ENCODE peak calls at places on chromosome 11, in ten cellular contexts. One of them, this sample, is unnamed.
A peak's percentile ranks its signal among the peaks of the same experiment; 100 is the strongest.

GRCh38 chr11:61480936-61481335 is 27.6 kb upstream of the LRRC10B start:
- DNase-seq in fibroblast of lung: peak; percentile 30
- DNase-seq in cardiac muscle cell: peak; percentile 89
- DNase-seq in right lobe of liver: no peak
- DNase-seq in vagina: no peak
- DNase-seq in body of pancreas: peak; percentile 34
- DNase-seq in neural progenitor cell: peak; percentile 97
- DNase-seq in kidney epithelial cell: no peak
- DNase-seq in tibial nerve: no peak
- DNase-seq in hepatocyte: peak; percentile 70
- DNase-seq in this sample: peak; percentile 34

GRCh38 chr11:76944225-76944624 is 83.5 kb downstream of the ACER3 start:
- DNase-seq in fibroblast of lung: no peak
- DNase-seq in cardiac muscle cell: no peak
- DNase-seq in right lobe of liver: no peak
- DNase-seq in vagina: no peak
- DNase-seq in body of pancreas: no peak
- DNase-seq in neural progenitor cell: no peak
- DNase-seq in kidney epithelial cell: no peak
- DNase-seq in tibial nerve: no peak
- DNase-seq in hepatocyte: no peak
- DNase-seq in this sample: no peak

GRCh38 chr11:98099371-98099770 is 921.4 kb upstream of the CNTN5 start:
- DNase-seq in fibroblast of lung: no peak
- DNase-seq in cardiac muscle cell: no peak
- DNase-seq in right lobe of liver: no peak
- DNase-seq in vagina: no peak
- DNase-seq in body of pancreas: no peak
- DNase-seq in neural progenitor cell: no peak
- DNase-seq in kidney epithelial cell: no peak
- DNase-seq in tibial nerve: no peak
- DNase-seq in hepatocyte: no peak
- DNase-seq in this sample: no peak

GRCh38 chr11:117435296-117435695 is 107.6 kb downstream of the CEP164 start:
- DNase-seq in fibroblast of lung: no peak
- DNase-seq in cardiac muscle cell: no peak
- DNase-seq in right lobe of liver: no peak
- DNase-seq in vagina: no peak
- DNase-seq in body of pancreas: no peak
- DNase-seq in neural progenitor cell: no peak
- DNase-seq in kidney epithelial cell: no peak
- DNase-seq in tibial nerve: no peak
- DNase-seq in hepatocyte: no peak
- DNase-seq in this sample: no peak

GRCh38 chr11:44755553-44756505 is 29.1 kb downstream of the TSPAN18 start:
- DNase-seq in fibroblast of lung: no peak
- DNase-seq in cardiac muscle cell: no peak
- DNase-seq in right lobe of liver: no peak
- DNase-seq in vagina: no peak
- DNase-seq in body of pancreas: no peak
- DNase-seq in neural progenitor cell: no peak
- DNase-seq in kidney epithelial cell: no peak
- DNase-seq in tibial nerve: no peak
- DNase-seq in hepatocyte: peak; percentile 22
- DNase-seq in this sample: peak; percentile 39

GRCh38 chr11:15816270-15816871 is 540.0 kb downstream of the SOX6 start:
- DNase-seq in fibroblast of lung: peak; percentile 96
- DNase-seq in cardiac muscle cell: no peak
- DNase-seq in right lobe of liver: no peak
- DNase-seq in vagina: no peak
- DNase-seq in body of pancreas: peak; percentile 28
- DNase-seq in neural progenitor cell: no peak
- DNase-seq in kidney epithelial cell: no peak
- DNase-seq in tibial nerve: peak; percentile 41
- DNase-seq in hepatocyte: peak; percentile 24
- DNase-seq in this sample: peak; percentile 93

GRCh38 chr11:116130122-116130521 is 625.9 kb upstream of the CADM1 start:
- DNase-seq in fibroblast of lung: no peak
- DNase-seq in cardiac muscle cell: no peak
- DNase-seq in right lobe of liver: no peak
- DNase-seq in vagina: no peak
- DNase-seq in body of pancreas: no peak
- DNase-seq in neural progenitor cell: no peak
- DNase-seq in kidney epithelial cell: no peak
- DNase-seq in tibial nerve: no peak
- DNase-seq in hepatocyte: no peak
- DNase-seq in this sample: no peak

GRCh38 chr11:67484847-67485311 is 2.1 kb downstream of the AIP start:
- DNase-seq in fibroblast of lung: no peak
- DNase-seq in cardiac muscle cell: no peak
- DNase-seq in right lobe of liver: peak; percentile 50
- DNase-seq in vagina: no peak
- DNase-seq in body of pancreas: no peak
- DNase-seq in neural progenitor cell: no peak
- DNase-seq in kidney epithelial cell: no peak
- DNase-seq in tibial nerve: no peak
- DNase-seq in hepatocyte: no peak
- DNase-seq in this sample: no peak

GRCh38 chr11:84526250-84526649 is 1100.9 kb downstream of the DLG2 start:
- DNase-seq in fibroblast of lung: no peak
- DNase-seq in cardiac muscle cell: no peak
- DNase-seq in right lobe of liver: no peak
- DNase-seq in vagina: no peak
- DNase-seq in body of pancreas: no peak
- DNase-seq in neural progenitor cell: no peak
- DNase-seq in kidney epithelial cell: no peak
- DNase-seq in tibial nerve: no peak
- DNase-seq in hepatocyte: no peak
- DNase-seq in this sample: peak; percentile 2

GRCh38 chr11:45654741-45655283 is 10.6 kb downstream of the CHST1 start:
- DNase-seq in fibroblast of lung: no peak
- DNase-seq in cardiac muscle cell: no peak
- DNase-seq in right lobe of liver: no peak
- DNase-seq in vagina: no peak
- DNase-seq in body of pancreas: no peak
- DNase-seq in neural progenitor cell: no peak
- DNase-seq in kidney epithelial cell: no peak
- DNase-seq in tibial nerve: no peak
- DNase-seq in hepatocyte: no peak
- DNase-seq in this sample: no peak

GRCh38 chr11:108278954-108279353 is 56.1 kb downstream of the ATM start:
- DNase-seq in fibroblast of lung: no peak
- DNase-seq in cardiac muscle cell: peak; percentile 8
- DNase-seq in right lobe of liver: no peak
- DNase-seq in vagina: no peak
- DNase-seq in body of pancreas: no peak
- DNase-seq in neural progenitor cell: no peak
- DNase-seq in kidney epithelial cell: no peak
- DNase-seq in tibial nerve: no peak
- DNase-seq in hepatocyte: no peak
- DNase-seq in this sample: no peak

DNA sequence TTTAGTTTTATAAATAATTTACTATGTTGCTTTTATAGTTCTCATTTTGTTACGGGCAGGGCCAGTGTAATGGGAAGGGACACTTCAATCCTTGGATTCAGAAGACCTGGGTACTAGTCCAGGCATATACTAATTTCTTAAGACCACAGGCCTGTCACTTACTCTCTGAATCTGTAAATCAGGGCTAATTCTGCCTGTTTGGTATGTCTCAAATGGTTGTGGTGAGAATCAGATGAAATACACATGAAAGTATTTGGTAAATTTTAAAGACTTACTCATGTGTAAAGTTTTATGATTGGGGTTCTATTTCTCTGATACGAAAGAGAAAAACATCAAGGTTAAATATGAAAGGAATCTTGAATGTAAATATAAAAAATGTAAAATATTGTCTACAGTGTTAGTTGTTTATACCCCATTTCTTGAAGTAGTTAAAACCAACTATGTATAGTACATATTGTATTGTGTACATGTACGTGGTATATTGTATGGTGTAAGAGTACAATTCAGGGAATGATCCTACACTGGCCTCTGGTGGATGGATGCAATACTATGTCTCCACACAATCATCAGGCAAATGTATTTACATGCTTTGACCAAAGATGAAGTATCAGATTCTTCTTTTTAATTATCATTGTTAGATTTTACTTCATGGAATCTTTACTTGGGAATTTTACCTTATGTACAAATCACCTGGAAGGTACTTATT is 24.5 kb upstream of the RAG2 start:
- DNase-seq in fibroblast of lung: peak; percentile 32
- DNase-seq in cardiac muscle cell: peak; percentile 21
- DNase-seq in right lobe of liver: no peak
- DNase-seq in vagina: no peak
- DNase-seq in body of pancreas: no peak
- DNase-seq in neural progenitor cell: peak; percentile 9
- DNase-seq in kidney epithelial cell: no peak
- DNase-seq in tibial nerve: no peak
- DNase-seq in hepatocyte: peak; percentile 40
- DNase-seq in this sample: peak; percentile 56
- TF ChIP-seq CTCF in fibroblast of lung: peak; percentile 49
- TF ChIP-seq CTCF in cardiac muscle cell: peak; percentile 59
- TF ChIP-seq CTCF in right lobe of liver: peak; percentile 29
- TF ChIP-seq CTCF in vagina: no peak
- TF ChIP-seq CTCF in body of pancreas: peak; percentile 33
- TF ChIP-seq CTCF in neural progenitor cell: peak; percentile 45
- TF ChIP-seq CTCF in kidney epithelial cell: peak; percentile 49
- TF ChIP-seq CTCF in tibial nerve: no peak
- TF ChIP-seq CTCF in hepatocyte: peak; percentile 54
- TF ChIP-seq CTCF in this sample: peak; percentile 58

GRCh38 chr11:75143420-75143731 is 7.5 kb upstream of the SLCO2B1 start:
- DNase-seq in fibroblast of lung: no peak
- DNase-seq in cardiac muscle cell: no peak
- DNase-seq in right lobe of liver: no peak
- DNase-seq in vagina: no peak
- DNase-seq in body of pancreas: no peak
- DNase-seq in neural progenitor cell: no peak
- DNase-seq in kidney epithelial cell: no peak
- DNase-seq in tibial nerve: no peak
- DNase-seq in hepatocyte: no peak
- DNase-seq in this sample: no peak

GRCh38 chr11:75142714-75143419 is 8.0 kb upstream of the SLCO2B1 start:
- DNase-seq in fibroblast of lung: peak; percentile 89
- DNase-seq in cardiac muscle cell: no peak
- DNase-seq in right lobe of liver: peak; percentile 70
- DNase-seq in vagina: no peak
- DNase-seq in body of pancreas: peak; percentile 41
- DNase-seq in neural progenitor cell: no peak
- DNase-seq in kidney epithelial cell: peak; percentile 91
- DNase-seq in tibial nerve: peak; percentile 65
- DNase-seq in hepatocyte: peak; percentile 92
- DNase-seq in this sample: peak; percentile 94

GRCh38 chr11:75144716-75145014 is 6.2 kb upstream of the SLCO2B1 start:
- DNase-seq in fibroblast of lung: no peak
- DNase-seq in cardiac muscle cell: no peak
- DNase-seq in right lobe of liver: no peak
- DNase-seq in vagina: no peak
- DNase-seq in body of pancreas: no peak
- DNase-seq in neural progenitor cell: no peak
- DNase-seq in kidney epithelial cell: no peak
- DNase-seq in tibial nerve: no peak
- DNase-seq in hepatocyte: no peak
- DNase-seq in this sample: no peak

GRCh38 chr11:75141166-75141565 is 9.7 kb upstream of the SLCO2B1 start:
- DNase-seq in fibroblast of lung: no peak
- DNase-seq in cardiac muscle cell: no peak
- DNase-seq in right lobe of liver: no peak
- DNase-seq in vagina: no peak
- DNase-seq in body of pancreas: no peak
- DNase-seq in neural progenitor cell: no peak
- DNase-seq in kidney epithelial cell: no peak
- DNase-seq in tibial nerve: no peak
- DNase-seq in hepatocyte: no peak
- DNase-seq in this sample: no peak

GRCh38 chr11:75140269-75141138 is 10.4 kb upstream of the SLCO2B1 start:
- DNase-seq in fibroblast of lung: peak; percentile 26
- DNase-seq in cardiac muscle cell: peak; percentile 60
- DNase-seq in right lobe of liver: peak; percentile 77
- DNase-seq in vagina: no peak
- DNase-seq in body of pancreas: peak; percentile 82
- DNase-seq in neural progenitor cell: peak; percentile 69
- DNase-seq in kidney epithelial cell: no peak
- DNase-seq in tibial nerve: peak; percentile 76
- DNase-seq in hepatocyte: peak; percentile 75
- DNase-seq in this sample: peak; percentile 43
- H3K4me3 ChIP-seq in fibroblast of lung: no peak overlapping the region
- H3K4me3 ChIP-seq in cardiac muscle cell: no peak overlapping the region
- H3K4me3 ChIP-seq in right lobe of liver: no peak overlapping the region
- H3K4me3 ChIP-seq in vagina: no peak overlapping the region
- H3K4me3 ChIP-seq in body of pancreas: no peak overlapping the region
- H3K4me3 ChIP-seq in neural progenitor cell: no peak overlapping the region
- H3K4me3 ChIP-seq in kidney epithelial cell: no peak overlapping the region
- H3K4me3 ChIP-seq in tibial nerve: no peak overlapping the region
- H3K4me3 ChIP-seq in hepatocyte: no peak overlapping the region
- H3K4me3 ChIP-seq in this sample: no peak overlapping the region

GRCh38 chr11:892106-892505 is 18.5 kb downstream of the CHID1 start:
- DNase-seq in fibroblast of lung: no peak
- DNase-seq in cardiac muscle cell: no peak
- DNase-seq in right lobe of liver: no peak
- DNase-seq in vagina: no peak
- DNase-seq in body of pancreas: no peak
- DNase-seq in neural progenitor cell: peak; percentile 31
- DNase-seq in kidney epithelial cell: no peak
- DNase-seq in tibial nerve: no peak
- DNase-seq in hepatocyte: no peak
- DNase-seq in this sample: no peak
- TF ChIP-seq CTCF in fibroblast of lung: peak; percentile 13
- TF ChIP-seq CTCF in cardiac muscle cell: no peak
- TF ChIP-seq CTCF in right lobe of liver: no peak
- TF ChIP-seq CTCF in vagina: no peak
- TF ChIP-seq CTCF in body of pancreas: no peak
- TF ChIP-seq CTCF in neural progenitor cell: peak; percentile 16
- TF ChIP-seq CTCF in kidney epithelial cell: peak; percentile 46
- TF ChIP-seq CTCF in tibial nerve: no peak
- TF ChIP-seq CTCF in hepatocyte: peak; percentile 4
- TF ChIP-seq CTCF in this sample: no peak

DNA sequence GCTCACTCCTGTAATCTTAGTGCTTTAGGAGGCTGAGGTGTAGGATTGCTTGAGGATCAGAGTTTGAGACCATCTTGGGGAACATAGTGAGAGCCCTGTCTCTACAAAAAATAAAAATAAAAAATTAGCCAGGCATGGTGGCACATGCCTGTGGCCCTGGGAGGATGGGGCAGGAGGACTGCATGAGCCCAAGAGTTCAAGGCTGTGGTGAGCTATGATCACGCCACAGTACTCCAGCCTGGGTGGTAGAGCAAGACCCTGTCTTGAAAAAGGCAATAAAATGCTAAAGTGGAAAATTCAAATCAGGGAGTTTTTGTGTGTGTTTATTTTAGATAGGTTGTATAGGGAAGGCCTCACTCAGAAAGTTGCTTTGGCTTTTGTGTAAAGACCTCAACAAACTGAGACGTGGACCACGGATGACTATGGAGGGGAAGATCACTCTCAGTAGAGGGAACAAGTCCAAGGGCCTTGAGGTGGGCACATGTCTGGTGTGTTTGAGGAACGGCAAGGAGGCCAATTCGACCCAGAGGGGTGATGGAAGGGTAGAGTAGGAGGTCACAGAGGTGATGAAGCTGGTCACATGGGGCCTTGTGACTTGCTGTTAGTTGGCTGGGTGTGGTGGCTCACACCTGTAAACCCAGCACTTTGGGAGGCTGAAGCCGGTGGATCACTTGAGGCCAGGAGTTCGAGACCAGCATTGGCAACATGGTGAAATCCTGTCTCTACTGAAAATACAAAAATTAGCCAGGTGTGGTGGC is 35.7 kb downstream of the WEE1 start:
- DNase-seq in fibroblast of lung: no peak
- DNase-seq in cardiac muscle cell: no peak
- DNase-seq in right lobe of liver: no peak
- DNase-seq in vagina: no peak
- DNase-seq in body of pancreas: no peak
- DNase-seq in neural progenitor cell: no peak
- DNase-seq in kidney epithelial cell: no peak
- DNase-seq in tibial nerve: no peak
- DNase-seq in hepatocyte: no peak
- DNase-seq in this sample: no peak
- H3K4me3 ChIP-seq in fibroblast of lung: no peak overlapping the region
- H3K4me3 ChIP-seq in cardiac muscle cell: no peak overlapping the region
- H3K4me3 ChIP-seq in right lobe of liver: no peak overlapping the region
- H3K4me3 ChIP-seq in vagina: no peak overlapping the region
- H3K4me3 ChIP-seq in body of pancreas: no peak overlapping the region
- H3K4me3 ChIP-seq in neural progenitor cell: no peak overlapping the region
- H3K4me3 ChIP-seq in kidney epithelial cell: no peak overlapping the region
- H3K4me3 ChIP-seq in tibial nerve: no peak overlapping the region
- H3K4me3 ChIP-seq in hepatocyte: no peak overlapping the region
- H3K4me3 ChIP-seq in this sample: no peak overlapping the region

This sample was measured in fibroblast of pulmonary artery.